ENCODE peak calls at places on chromosomes 16 and 17, in four cellular contexts. V, A, W and N are unnamed samples.

GRCh38 chr16:67545665-67546024 is 16.7 kb upstream of the CTCF start:
- DNase-seq in V (no peak), A (no peak), W (no peak), N (no peak)

GRCh38 chr16:27315333-27316037 is 1.7 kb downstream of the IL4R start:
- DNase-seq in V (no peak), A (peak; percentile 97), W (peak; percentile 59), N (no peak)

GRCh38 chr16:18024566-18024965 is 312.0 kb downstream of the NPIPA8 start:
- DNase-seq in V (no peak), A (no peak), W (no peak), N (no peak)

GRCh38 chr17:68456529-68457167 is 648 bp downstream of the WIPI1 start:
- DNase-seq in V (peak; percentile 77), A (peak; percentile 80), W (peak; percentile 79), N (peak; percentile 88)

GRCh38 chr17:27598337-27599050 is 32.5 kb upstream of the LGALS9 start:
- DNase-seq in V (no peak), A (no peak), W (no peak), N (no peak)

GRCh38 chr17:427327-427726 is 74.7 kb upstream of the RPH3AL start:
- DNase-seq in V (no peak), A (no peak), W (no peak), N (no peak)

GRCh38 chr16:19898924-19899604 is 14.4 kb upstream of the GPRC5B start:
- DNase-seq in V (no peak), A (peak; percentile 62), W (no peak), N (no peak)

GRCh38 chr17:45143767-45144198 is 4.5 kb upstream of the HEXIM1 start:
- DNase-seq in V (no peak), A (peak; percentile 77), W (peak; percentile 70), N (no peak)

GRCh38 chr17:7840441-7840840 is 6.4 kb downstream of the KDM6B start:
- DNase-seq in V (no peak), A (no peak), W (no peak), N (no peak)

GRCh38 chr17:27577124-27577761 is 53.7 kb upstream of the LGALS9 start:
- DNase-seq in V (no peak), A (peak; percentile 36), W (no peak), N (no peak)

GRCh38 chr17:50269477-50270429 is 4.5 kb upstream of the TMEM92 start:
- DNase-seq in V (peak; percentile 48), A (peak; percentile 69), W (peak; percentile 74), N (peak; percentile 54)

GRCh38 chr17:8359769-8360168 is 16.7 kb downstream of the KRABD2 start:
- DNase-seq in V (peak; percentile 81), A (peak; percentile 84), W (no peak), N (peak; percentile 44)

GRCh38 chr17:48470388-48471034 is 40.5 kb upstream of the SKAP1 start:
- DNase-seq in V (no peak), A (no peak), W (no peak), N (no peak)

GRCh38 chr16:1865902-1866690 is 5.9 kb downstream of the MEIOB start:
- DNase-seq in V (no peak), A (no peak), W (no peak), N (no peak)

GRCh38 chr17:67514998-67515397 is 137.9 kb downstream of the PITPNC1 start:
- DNase-seq in V (no peak), A (no peak), W (no peak), N (no peak)

GRCh38 chr16:70433456-70434103 is 5.3 kb downstream of the ST3GAL2 start:
- DNase-seq in V (no peak), A (peak; percentile 24), W (no peak), N (no peak)

GRCh38 chr16:81595676-81596292 is 151.2 kb downstream of the CMIP start:
- DNase-seq in V (no peak), A (peak; percentile 35), W (no peak), N (no peak)

GRCh38 chr17:2222901-2223616 is 80.5 kb downstream of the SMG6 start:
- DNase-seq in V (no peak), A (peak; percentile 72), W (no peak), N (no peak)

GRCh38 chr17:16516594-16517018 is 24.6 kb upstream of the LRRC75A start:
- DNase-seq in V (peak; percentile 29), A (peak; percentile 55), W (no peak), N (no peak)

GRCh38 chr17:75639771-75640555 is 6.7 kb downstream of the SMIM5 start:
- DNase-seq in V (no peak), A (peak; percentile 61), W (peak; percentile 64), N (no peak)

GRCh38 chr17:43722269-43722619 is 36.3 kb downstream of the SOST start:
- DNase-seq in V (no peak), A (no peak), W (no peak), N (no peak)

GRCh38 chr17:45361976-45362375 is 45.2 kb upstream of the MAP3K14 start:
- DNase-seq in V (no peak), A (no peak), W (no peak), N (no peak)

GRCh38 chr17:83122834-83123233 is 43.4 kb downstream of the METRNL start:
- DNase-seq in V (no peak), A (no peak), W (peak; percentile 36), N (no peak)

GRCh38 chr17:7307686-7308624 is 527 bp downstream of the EIF5A start:
- DNase-seq in V (no peak), A (peak; percentile 52), W (peak; percentile 79), N (no peak)

GRCh38 chr17:82582208-82582607 is 62.7 kb downstream of the FOXK2 start:
- DNase-seq in V (no peak), A (peak; percentile 54), W (no peak), N (no peak)

GRCh38 chr17:77930780-77931768 is 27.4 kb upstream of the TNRC6C start:
- DNase-seq in V (no peak), A (no peak), W (no peak), N (no peak)

GRCh38 chr17:74110467-74110866 is 93.0 kb upstream of the RPL38 start:
- DNase-seq in V (no peak), A (no peak), W (no peak), N (no peak)

GRCh38 chr17:63489291-63489690 is 12.4 kb downstream of the ACE start:
- DNase-seq in V (no peak), A (no peak), W (no peak), N (no peak)
- TF ChIP-seq CTCF in V (no peak), A (no peak), W (no peak), N (no peak)

DNA sequence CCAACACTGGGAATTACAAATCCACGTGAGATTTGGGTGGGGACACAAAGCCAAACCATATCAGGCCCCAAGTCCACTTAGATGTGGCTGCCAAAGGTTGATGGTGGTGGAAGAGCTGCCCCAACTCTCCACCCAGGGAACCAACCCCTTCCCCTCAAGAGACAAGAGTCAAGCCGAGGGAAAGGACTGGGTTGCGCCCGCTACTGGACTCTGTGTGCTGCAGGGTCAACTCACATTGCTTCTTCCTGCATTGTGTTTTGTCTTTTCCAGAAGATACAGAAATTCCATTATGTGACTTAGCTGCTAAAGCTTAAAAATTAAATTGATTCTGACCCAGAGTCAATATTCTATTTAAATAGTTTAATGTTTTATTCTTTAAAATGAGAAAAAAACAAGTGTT is 58.5 kb downstream of the ADAMTS18 start:
- DNase-seq in V (no peak), A (no peak), W (no peak), N (no peak)
- TF ChIP-seq CTCF in V (no peak), A (peak; percentile 11), W (no peak), N (peak; percentile 21)

GRCh38 chr17:64531955-64532371 is 25.2 kb downstream of the CEP95 start:
- DNase-seq in V (no peak), A (no peak), W (no peak), N (peak; percentile 49)

GRCh38 chr17:64533784-64534183 is 27.0 kb downstream of the CEP95 start:
- DNase-seq in V (no peak), A (no peak), W (no peak), N (no peak)

GRCh38 chr17:64532409-64532808 is 25.6 kb downstream of the CEP95 start:
- DNase-seq in V (no peak), A (no peak), W (no peak), N (no peak)

GRCh38 chr17:64535357-64535756 is 28.6 kb downstream of the CEP95 start:
- DNase-seq in V (no peak), A (no peak), W (no peak), N (no peak)

GRCh38 chr17:64534187-64534586 is 27.4 kb downstream of the CEP95 start:
- DNase-seq in V (no peak), A (peak; percentile 23), W (no peak), N (no peak)
- TF ChIP-seq CTCF in V (peak; percentile 4), A (peak; percentile 49), W (no peak), N (peak; percentile 13)

DNA sequence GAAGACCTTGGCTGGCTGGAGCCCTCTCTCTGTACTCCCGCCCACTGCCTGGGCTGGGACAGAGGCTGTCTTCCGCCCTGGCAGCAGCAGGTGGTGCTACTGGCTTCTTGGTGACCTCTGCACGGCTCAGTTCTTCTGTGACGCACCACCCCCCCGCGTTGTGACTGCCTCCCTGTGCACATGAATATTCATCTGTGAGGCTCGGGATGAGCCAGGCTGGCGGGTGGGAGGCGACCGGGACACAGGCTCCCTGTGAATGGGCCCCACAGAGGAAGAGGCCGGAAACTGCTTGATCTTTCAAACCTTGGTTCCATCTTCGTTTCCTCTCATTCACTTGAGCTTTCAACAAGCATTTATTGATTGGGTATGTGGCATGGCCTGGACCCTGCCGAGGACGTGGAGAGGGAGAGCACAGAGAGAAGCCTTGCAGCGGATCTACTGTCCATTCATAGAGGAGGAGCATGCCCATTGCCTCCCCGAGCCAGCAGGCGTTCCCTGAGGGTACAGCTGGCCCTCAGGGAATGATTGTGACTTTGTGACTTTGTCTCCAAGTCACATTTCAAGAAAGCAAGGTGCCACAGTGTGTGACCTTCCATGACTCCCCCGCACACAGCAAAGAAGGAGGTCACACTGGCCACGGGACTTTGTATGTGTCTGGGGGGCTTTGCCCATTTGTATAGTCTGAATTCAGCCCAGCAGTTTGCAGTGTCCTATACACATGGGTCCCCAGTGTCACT is 45.0 kb downstream of the B9D1 start:
- DNase-seq in V (peak; percentile 21), A (no peak), W (peak; percentile 83), N (peak; percentile 11)
- TF ChIP-seq CTCF in V (no peak), A (peak; percentile 12), W (no peak), N (peak; percentile 8)

GRCh38 chr16:5025171-5025632 is 8.5 kb downstream of the NAGPA start:
- DNase-seq in V (no peak), A (no peak), W (peak; percentile 58), N (no peak)
- TF ChIP-seq CTCF in V (peak; percentile 50), A (no peak), W (no peak), N (peak; percentile 19)

DNA sequence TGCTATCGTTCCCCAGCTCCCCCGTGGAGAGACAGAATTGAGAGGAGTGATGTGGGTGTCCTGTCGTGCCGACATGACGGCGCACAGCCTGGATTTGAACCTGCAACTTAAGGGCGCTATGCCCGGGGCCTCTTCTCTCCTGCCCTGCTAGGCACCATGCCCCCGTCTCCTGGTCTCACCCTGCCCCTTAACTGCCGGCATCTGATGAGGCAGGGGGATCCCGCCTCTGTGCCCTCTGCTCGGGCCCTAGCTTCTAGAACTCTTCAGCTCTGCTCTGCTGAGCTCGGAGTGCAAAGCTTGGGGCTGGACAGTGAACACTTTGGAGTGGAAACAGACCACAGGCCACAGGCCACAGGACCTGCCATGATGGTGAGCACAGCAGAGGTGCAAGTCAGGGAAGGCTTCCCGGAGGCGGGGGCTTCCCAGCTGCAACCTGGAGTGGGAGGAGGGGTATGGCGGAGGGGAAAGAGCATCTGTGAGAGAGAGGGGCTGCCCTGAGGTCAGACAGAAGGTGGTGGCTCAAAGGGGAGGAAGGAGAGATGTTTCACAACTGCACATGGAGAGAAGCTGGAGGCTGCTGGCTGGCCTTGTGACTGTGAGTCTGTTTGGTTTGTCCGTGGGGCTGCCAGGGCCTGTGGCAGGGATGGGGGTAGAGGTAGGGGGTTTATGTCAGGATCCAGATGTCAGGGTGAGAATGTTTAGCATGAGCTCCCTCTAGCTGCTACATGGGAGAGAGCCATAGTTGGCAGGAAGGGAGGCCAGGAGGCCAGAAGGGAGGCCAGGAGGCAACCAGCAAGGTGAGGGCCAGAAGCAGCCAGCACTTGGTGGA is 107.8 kb downstream of the CRLF3 start:
- DNase-seq in V (no peak), A (no peak), W (peak; percentile 37), N (no peak)
- TF ChIP-seq CTCF in V (no peak), A (peak; percentile 12), W (no peak), N (no peak)